ENCODE peak calls at places on chromosomes 6 and 20, in seven cellular contexts. O is heart right ventricle, V is mammary epithelial cell, M is cardiac muscle cell, A is left ventricle myocardium inferior, B is uterus, W is esophagus squamous epithelium. P is an unnamed sample. For H3K9me3, the result is how much of the 10 kb centered on the place peaks cover.

GRCh38 chr6:129893513-129894098 is 32.5 kb upstream of the TMEM244 start:
- DNase-seq in V (peak), A (no peak), O (no peak), B (no peak), M (no peak), W (no peak), P (no peak)

GRCh38 chr6:155541976-155542375 is 86.3 kb upstream of the NOX3 start:
- DNase-seq in V (no peak), W (no peak), B (no peak), O (no peak), M (no peak), A (no peak), P (no peak)

GRCh38 chr20:56628873-56629463 is at the start of gene TFAP2C:
- DNase-seq in O (peak), A (peak), V (peak), M (peak), B (peak), W (no peak), P (no peak)

GRCh38 chr6:106560966-106561740 is 68.1 kb downstream of the RTN4IP1 start:
- DNase-seq in B (no peak), M (no peak), A (no peak), W (no peak), O (no peak), V (peak), P (no peak)

GRCh38 chr6:143449731-143450452 is 603 bp downstream of the ADAT2 start:
- DNase-seq in O (peak), A (no peak), V (no peak), B (no peak), M (peak), W (no peak), P (peak)

GRCh38 chr6:118913161-118913560 is 19.2 kb downstream of the ASF1A start:
- DNase-seq in A (no peak), V (no peak), W (no peak), B (no peak), M (no peak), O (no peak), P (no peak)

GRCh38 chr6:87473419-87473903 is 687 bp downstream of the SLC35A1 start:
- DNase-seq in A (no peak), V (peak), M (no peak), O (peak), B (no peak), W (no peak), P (peak)

GRCh38 chr20:43448748-43449535 is 8.8 kb upstream of the SRSF6 start:
- DNase-seq in M (peak), V (peak), A (no peak), O (no peak), B (no peak), W (no peak), P (peak)

GRCh38 chr6:105215506-105215905 is 35.7 kb upstream of the POPDC3 start:
- DNase-seq in W (no peak), B (no peak), A (no peak), V (no peak), M (no peak), O (no peak), P (no peak)

GRCh38 chr6:7680393-7681075 is 45.4 kb upstream of the BMP6 start:
- DNase-seq in A (no peak), B (no peak), O (no peak), W (no peak), M (no peak), V (no peak), P (no peak)

GRCh38 chr20:49983848-49984408 is 1.1 kb downstream of the SNAI1 start:
- DNase-seq in W (no peak), B (no peak), V (no peak), M (no peak), A (peak), O (no peak), P (no peak)

GRCh38 chr20:54268941-54269340 is 61.1 kb downstream of the PFDN4 start:
- DNase-seq in M (no peak), O (no peak), W (no peak), V (no peak), B (no peak), A (no peak), P (no peak)

GRCh38 chr6:111872521-111873177 is 603 bp downstream of the FYN start:
- DNase-seq in B (peak), A (peak), M (peak), W (no peak), V (no peak), O (no peak), P (peak)

GRCh38 chr20:49594143-49594928 is 26.4 kb upstream of the PTGIS start:
- DNase-seq in O (peak), W (no peak), V (peak), M (peak), B (peak), A (peak), P (no peak)

GRCh38 chr6:132513821-132514545 is 1.1 kb upstream of the STX7 start:
- DNase-seq in A (no peak), W (no peak), O (no peak), M (no peak), B (no peak), V (no peak), P (no peak)

GRCh38 chr6:42692151-42692911 is 30.1 kb downstream of the PRPH2 start:
- DNase-seq in O (no peak), B (no peak), A (no peak), W (no peak), V (peak), M (no peak), P (no peak)

GRCh38 chr20:21719592-21720214 is 14.2 kb downstream of the PAX1 start:
- DNase-seq in V (peak), O (peak), W (no peak), M (peak), A (no peak), B (peak), P (no peak)

GRCh38 chr6:84576029-84576428 is 188.4 kb downstream of the TBX18 start:
- DNase-seq in W (no peak), O (no peak), A (no peak), B (no peak), V (no peak), M (no peak), P (no peak)

GRCh38 chr6:121925024-121925423 is 474.4 kb upstream of the HSF2 start:
- DNase-seq in B (no peak), O (no peak), V (no peak), M (no peak), W (no peak), A (no peak), P (no peak)

GRCh38 chr6:30647802-30648460 is 998 bp downstream of the C6orf136 start:
- DNase-seq in B (no peak), V (no peak), O (peak), M (no peak), W (no peak), A (no peak), P (peak)

GRCh38 chr6:109237082-109237985 is 142.0 kb downstream of the CEP57L1 start:
- DNase-seq in O (no peak), M (no peak), W (no peak), A (no peak), V (no peak), B (no peak), P (no peak)

GRCh38 chr6:13559251-13559650 is 15.2 kb upstream of the SIRT5 start:
- DNase-seq in O (no peak), V (peak), A (no peak), M (no peak), B (no peak), W (no peak), P (no peak)

GRCh38 chr6:45946352-45946751 is 69.3 kb downstream of the CLIC5 start:
- DNase-seq in A (no peak), O (peak), V (no peak), B (peak), M (peak), W (no peak), P (no peak)

GRCh38 chr6:95687839-95688238 is 110.5 kb downstream of the MANEA start:
- DNase-seq in B (no peak), O (no peak), A (no peak), V (no peak), W (no peak), M (no peak), P (no peak)

DNA sequence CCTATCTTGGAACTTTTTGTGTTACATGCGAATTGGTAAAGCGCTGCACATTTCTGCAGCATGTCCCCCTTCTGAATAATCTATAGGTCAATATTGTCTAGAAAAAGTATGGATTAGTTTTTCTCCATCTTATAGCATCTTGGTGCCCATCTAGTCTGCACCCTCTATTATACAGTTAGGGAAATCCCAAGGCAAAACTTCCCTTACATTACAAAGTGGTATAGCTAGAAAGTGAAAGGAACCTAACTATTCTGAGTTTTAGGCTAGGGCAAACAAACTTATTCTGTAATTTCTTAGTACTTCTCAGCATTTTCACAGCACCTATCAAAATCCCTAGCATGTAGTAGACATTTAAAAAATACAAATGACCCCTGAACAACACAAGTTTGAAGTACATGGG is 133.5 kb upstream of the CCDC28A start:
- DNase-seq in W (no peak), O (no peak), M (no peak), V (no peak), A (no peak), B (no peak), P (no peak)
- H3K9me3 ChIP-seq in W (under half), O (under half), M (under half), V (under half), A (under half), B (under half), P (under half)

GRCh38 chr20:62111148-62111547 is 11.1 kb upstream of the LSM14B start:
- DNase-seq in M (no peak), V (no peak), O (no peak), A (no peak), B (no peak), W (no peak), P (no peak)
- H3K9me3 ChIP-seq in M (under half), V (under half), O (half or more), A (half or more), B (under half), W (half or more), P (half or more)

GRCh38 chr6:48447251-48447650 is 336.3 kb upstream of the PTCHD4 start:
- DNase-seq in A (no peak), O (no peak), B (no peak), M (no peak), V (no peak), W (no peak), P (no peak)
- H3K9me3 ChIP-seq in A (under half), O (under half), B (under half), M (under half), V (under half), W (under half), P (under half)

DNA sequence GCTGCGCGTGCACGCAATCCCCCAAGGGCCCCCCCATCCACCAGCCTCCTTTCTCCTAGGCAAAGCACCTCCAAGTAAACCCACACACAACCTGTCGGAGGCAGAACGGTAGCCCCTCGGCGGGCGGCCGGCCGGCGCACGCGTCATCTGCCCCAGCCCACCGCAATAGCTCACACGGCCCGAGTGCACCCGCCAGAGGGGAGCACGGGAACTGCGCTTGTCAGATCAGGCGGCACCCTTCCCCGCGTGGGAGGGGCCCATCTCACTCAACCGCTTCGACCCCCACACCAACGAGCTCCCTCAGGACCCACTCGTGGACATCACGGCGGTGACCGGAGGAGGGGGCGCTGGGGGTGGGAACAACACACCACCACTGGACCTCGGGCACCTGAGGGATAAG is 767.9 kb upstream of the DEFB115 start:
- DNase-seq in A (no peak), V (no peak), W (no peak), O (no peak), M (peak), B (no peak), P (no peak)
- H3K9me3 ChIP-seq in A (under half), V (under half), W (under half), O (under half), M (under half), B (under half), P (under half)

DNA sequence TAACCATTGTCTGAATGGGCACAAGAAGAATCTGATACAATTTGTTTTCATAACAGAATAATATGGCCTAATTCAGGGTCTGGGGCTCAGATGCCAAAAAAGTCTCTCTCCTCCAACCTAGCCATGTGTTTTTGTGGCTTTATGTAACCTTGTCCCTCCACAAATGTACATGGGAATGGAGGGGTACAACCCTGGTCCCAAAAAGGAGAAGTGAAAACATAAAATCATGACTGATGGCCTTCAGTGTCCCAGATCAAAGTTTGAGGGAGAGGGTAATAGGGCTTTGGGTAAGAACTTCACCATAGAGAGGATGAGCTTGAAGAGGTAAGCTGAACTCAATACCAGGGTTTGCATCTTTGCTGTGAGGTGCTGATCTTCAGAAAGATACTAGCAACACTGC is 136.3 kb upstream of the BACH2 start:
- DNase-seq in A (no peak), W (no peak), O (no peak), V (no peak), M (no peak), B (no peak), P (no peak)
- H3K9me3 ChIP-seq in A (under half), W (under half), O (under half), V (under half), M (under half), B (under half), P (under half)

GRCh38 chr6:168417660-168418059 is 23.3 kb upstream of the SMOC2 start:
- DNase-seq in W (no peak), V (no peak), M (no peak), B (peak), O (peak), A (no peak), P (no peak)

GRCh38 chr6:168419569-168419968 is 21.4 kb upstream of the SMOC2 start:
- DNase-seq in M (no peak), B (no peak), W (no peak), O (no peak), V (no peak), A (no peak), P (no peak)

GRCh38 chr6:168418631-168419250 is 22.2 kb upstream of the SMOC2 start:
- DNase-seq in O (no peak), M (no peak), A (no peak), W (no peak), V (no peak), B (no peak), P (no peak)

GRCh38 chr6:168417158-168417557 is 23.8 kb upstream of the SMOC2 start:
- DNase-seq in W (no peak), O (no peak), M (no peak), A (no peak), V (no peak), B (no peak), P (no peak)

GRCh38 chr6:168418151-168418551 is 22.8 kb upstream of the SMOC2 start:
- DNase-seq in V (no peak), A (no peak), W (no peak), O (no peak), B (peak), M (no peak), P (no peak)
- H3K9me3 ChIP-seq in V (under half), A (under half), W (under half), O (under half), B (under half), M (under half), P (under half)

P was measured in CD4-positive, alpha-beta T cell.